ENCODE peak calls at places on chromosomes 3 and 15, in four cellular contexts. One of them, this sample, is unnamed.

GRCh38 chr3:115697263-115698053 is 74.1 kb downstream of the GAP43 start:
- DNase-seq in GM13977: no peak
- DNase-seq in islet precursor cell: peak
- DNase-seq in adipocyte: no peak
- DNase-seq in this sample: no peak

GRCh38 chr3:192482809-192483208 is 244.5 kb downstream of the FGF12 start:
- DNase-seq in adipocyte: no peak
- DNase-seq in GM13977: no peak
- DNase-seq in islet precursor cell: no peak
- DNase-seq in this sample: no peak

GRCh38 chr15:94395626-94396025 is 164.3 kb downstream of the MCTP2 start:
- DNase-seq in adipocyte: peak
- DNase-seq in islet precursor cell: no peak
- DNase-seq in GM13977: no peak
- DNase-seq in this sample: no peak

GRCh38 chr3:181699171-181699903 is 12.4 kb upstream of the SOX2 start:
- DNase-seq in adipocyte: no peak
- DNase-seq in GM13977: no peak
- DNase-seq in islet precursor cell: no peak
- DNase-seq in this sample: peak

GRCh38 chr15:71238926-71239325 is 123.7 kb downstream of the THSD4 start:
- DNase-seq in GM13977: no peak
- DNase-seq in adipocyte: no peak
- DNase-seq in islet precursor cell: no peak
- DNase-seq in this sample: no peak

GRCh38 chr3:101724329-101725191 is at the start of gene CEP97:
- DNase-seq in adipocyte: peak
- DNase-seq in islet precursor cell: peak
- DNase-seq in GM13977: peak
- DNase-seq in this sample: peak

GRCh38 chr3:192879346-192880031 is 38.2 kb downstream of the MB21D2 start:
- DNase-seq in GM13977: no peak
- DNase-seq in islet precursor cell: peak
- DNase-seq in adipocyte: peak
- DNase-seq in this sample: peak

GRCh38 chr3:123759311-123759710 is 124.8 kb downstream of the MYLK start:
- DNase-seq in GM13977: no peak
- DNase-seq in islet precursor cell: no peak
- DNase-seq in adipocyte: no peak
- DNase-seq in this sample: no peak

This sample was measured in ELF-1.